ENCODE peak calls at places on chromosomes 6 and 20, in five cellular contexts. K, F, T, L and Z are unnamed samples.
A peak's percentile ranks its signal among the peaks of the same experiment; 100 is the strongest.

GRCh38 chr20:63440366-63440955 is 32.0 kb downstream of the KCNQ2 start:
- DNase-seq in L (no peak), T (no peak), K (no peak), F (no peak), Z (no peak)

GRCh38 chr6:95081949-95082348 is 495.4 kb upstream of the MANEA start:
- DNase-seq in T (no peak), K (no peak), L (no peak), F (no peak), Z (no peak)

GRCh38 chr20:18679020-18679419 is 91.2 kb downstream of the DTD1 start:
- DNase-seq in F (peak; percentile 39), K (no peak), L (no peak), T (peak; percentile 16), Z (no peak)

GRCh38 chr6:38154731-38155130 is 335.2 kb downstream of the ZFAND3 start:
- DNase-seq in T (no peak), K (no peak), L (no peak), F (no peak), Z (no peak)

GRCh38 chr20:61387204-61387958 is 135.3 kb downstream of the CDH4 start:
- DNase-seq in T (peak; percentile 12), F (peak; percentile 41), L (no peak), K (no peak), Z (no peak)

GRCh38 chr6:52566853-52567279 is 10.0 kb downstream of the TRAM2 start:
- DNase-seq in T (peak; percentile 83), L (no peak), F (peak; percentile 99), K (no peak), Z (no peak)

GRCh38 chr6:157571269-157571668 is 190.3 kb downstream of the ZDHHC14 start:
- DNase-seq in F (no peak), T (no peak), K (no peak), L (no peak), Z (no peak)

GRCh38 chr6:127938701-127939100 is 37.8 kb upstream of the THEMIS start:
- DNase-seq in L (no peak), F (peak; percentile 64), T (peak; percentile 32), K (no peak), Z (no peak)

GRCh38 chr6:56842602-56843475 is 112.1 kb upstream of the BEND6 start:
- DNase-seq in L (peak; percentile 60), F (peak; percentile 60), K (no peak), T (peak; percentile 34), Z (peak; percentile 37)

GRCh38 chr6:26157150-26157837 is 70.1 kb downstream of the HFE start:
- DNase-seq in T (no peak), L (peak; percentile 80), K (no peak), F (peak; percentile 64), Z (peak; percentile 77)

GRCh38 chr20:17543531-17543961 is 12.4 kb upstream of the BFSP1 start:
- DNase-seq in F (peak; percentile 86), T (no peak), K (no peak), L (no peak), Z (no peak)

GRCh38 chr20:44717986-44718385 is 2.8 kb downstream of the CCN5 start:
- DNase-seq in K (no peak), L (peak; percentile 25), F (no peak), T (peak; percentile 55), Z (no peak)

GRCh38 chr20:47456952-47457724 is 44.5 kb upstream of the NCOA3 start:
- DNase-seq in T (peak; percentile 94), L (no peak), F (peak; percentile 72), K (no peak), Z (no peak)

GRCh38 chr6:25005010-25005409 is 69.2 kb upstream of the RIPOR2 start:
- DNase-seq in L (no peak), K (no peak), T (no peak), F (no peak), Z (no peak)

GRCh38 chr6:156009656-156010055 is 554.0 kb upstream of the NOX3 start:
- DNase-seq in F (peak; percentile 58), L (no peak), T (no peak), K (no peak), Z (no peak)

GRCh38 chr6:30518505-30518850 is 29.2 kb downstream of the HLA-E start:
- DNase-seq in L (no peak), F (no peak), T (no peak), K (no peak), Z (no peak)

GRCh38 chr6:89454300-89454699 is 21.3 kb downstream of the ANKRD6 start:
- DNase-seq in L (no peak), T (no peak), K (no peak), F (no peak), Z (no peak)

GRCh38 chr6:42532038-42532669 is 31.7 kb upstream of the UBR2 start:
- DNase-seq in T (peak; percentile 77), K (no peak), L (no peak), F (peak; percentile 73), Z (no peak)

GRCh38 chr6:32127717-32128592 is at the start of gene ATF6B:
- DNase-seq in F (peak; percentile 100), L (peak; percentile 95), T (peak; percentile 99), K (peak; percentile 98), Z (peak; percentile 98)
- TF ChIP-seq POLR2A in F (peak; percentile 55), L (peak; percentile 68), T (peak; percentile 33), K (peak; percentile 59), Z (peak; percentile 83)

GRCh38 chr6:160031442-160031841 is 62.6 kb downstream of the IGF2R start:
- DNase-seq in T (no peak), F (peak; percentile 63), K (no peak), L (no peak), Z (no peak)
- H3K4me1 ChIP-seq in T (no peaks in the 10 kb centered on the region), F (peaks cover 8% of the 10 kb centered on the region), K (no peaks in the 10 kb centered on the region), L (peaks cover 4% of the 10 kb centered on the region), Z (no peaks in the 10 kb centered on the region)

GRCh38 chr20:59458645-59459044 is 145.7 kb upstream of the PHACTR3 start:
- DNase-seq in L (no peak), F (no peak), K (no peak), T (no peak), Z (no peak)
- TF ChIP-seq POLR2A in L (no peak), F (no peak), K (no peak), T (no peak), Z (no peak)

DNA sequence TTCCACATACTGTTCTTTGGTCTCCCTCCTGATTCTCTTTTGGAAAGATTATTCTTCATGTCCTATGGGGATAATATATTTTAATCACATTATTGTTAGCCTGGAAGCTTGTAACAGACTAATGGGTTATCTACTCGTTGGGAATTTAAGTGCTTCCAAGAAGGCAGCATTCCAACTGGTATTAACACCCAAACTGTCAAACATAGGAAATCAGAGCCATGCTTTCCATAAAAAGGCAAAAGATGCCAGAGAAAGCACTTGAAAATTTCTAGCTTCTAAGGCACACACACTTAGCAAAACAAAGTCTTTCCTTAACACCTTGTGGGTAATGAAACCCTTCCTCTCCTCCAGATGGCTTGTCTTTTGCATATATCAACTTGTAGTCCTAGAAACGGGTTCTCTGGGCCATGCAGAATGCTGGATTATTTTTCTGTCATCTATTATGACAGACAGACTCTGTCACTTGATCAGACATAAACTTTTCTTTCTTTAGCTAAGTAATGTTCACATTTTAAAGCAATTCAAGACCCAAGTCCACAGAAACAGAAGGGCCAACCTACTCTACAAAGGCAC is 41.5 kb downstream of the B4GALT5 start:
- DNase-seq in T (no peak), L (no peak), F (no peak), K (no peak), Z (no peak)
- H3K4me1 ChIP-seq in T (peaks cover 94% of the 10 kb centered on the region), L (peaks cover 15% of the 10 kb centered on the region), F (peaks cover 8% of the 10 kb centered on the region), K (peaks cover 7% of the 10 kb centered on the region), Z (peaks cover 62% of the 10 kb centered on the region)

GRCh38 chr6:104909140-104909525 is 47.8 kb upstream of the LIN28B start:
- DNase-seq in F (no peak), T (no peak), L (no peak), K (no peak), Z (no peak)
- TF ChIP-seq POLR2A in F (no peak), T (no peak), L (no peak), K (no peak), Z (no peak)

GRCh38 chr20:24877652-24878051 is 71.4 kb upstream of the CST7 start:
- DNase-seq in F (no peak), L (no peak), T (no peak), K (no peak), Z (no peak)

GRCh38 chr20:24875078-24875477 is 74.0 kb upstream of the CST7 start:
- DNase-seq in L (no peak), F (no peak), T (no peak), K (no peak), Z (no peak)

GRCh38 chr20:24878657-24879056 is 70.4 kb upstream of the CST7 start:
- DNase-seq in F (no peak), K (no peak), L (no peak), T (no peak), Z (no peak)

DNA sequence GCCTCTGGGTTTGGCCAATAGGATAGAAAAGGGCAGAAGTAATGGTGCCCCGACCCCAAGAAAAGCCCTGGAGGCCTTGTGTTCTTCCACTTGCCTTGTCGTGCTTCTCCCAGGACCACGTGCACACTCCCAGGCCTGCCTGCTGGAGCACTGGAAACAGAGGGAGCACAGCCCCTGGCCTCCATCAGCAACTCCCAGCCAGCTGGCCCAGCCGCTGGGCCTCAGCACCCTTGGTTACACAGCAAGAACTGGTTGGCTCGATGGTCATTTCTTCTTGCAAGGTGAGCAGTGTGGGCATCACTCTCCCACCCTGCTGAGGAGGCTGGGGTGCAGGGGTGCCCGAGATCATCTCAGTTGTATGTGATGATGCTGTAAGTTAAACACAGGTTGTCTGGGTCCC is 69.2 kb upstream of the CST7 start:
- DNase-seq in K (no peak), T (no peak), F (no peak), L (no peak), Z (no peak)
- H3K4me1 ChIP-seq in K (no peaks in the 10 kb centered on the region), T (no peaks in the 10 kb centered on the region), F (no peaks in the 10 kb centered on the region), L (no peaks in the 10 kb centered on the region), Z (no peaks in the 10 kb centered on the region)

GRCh38 chr20:23636182-23636907 is 1.4 kb downstream of the CST3 start:
- DNase-seq in L (peak; percentile 36), K (no peak), F (no peak), T (no peak), Z (no peak)
- TF ChIP-seq POLR2A in L (no peak), K (no peak), F (no peak), T (no peak), Z (no peak)

GRCh38 chr20:1892122-1892385 is 3.2 kb upstream of the SIRPA start:
- DNase-seq in K (no peak), L (no peak), T (no peak), F (no peak), Z (no peak)
- H3K4me1 ChIP-seq in K (peaks cover 7% of the 10 kb centered on the region), L (no peaks in the 10 kb centered on the region), T (peaks cover 31% of the 10 kb centered on the region), F (peaks cover 17% of the 10 kb centered on the region), Z (peaks cover 20% of the 10 kb centered on the region)

GRCh38 chr20:10672579-10673127 is 1.1 kb downstream of the JAG1 start:
- DNase-seq in T (no peak), F (peak; percentile 67), K (no peak), L (peak; percentile 69), Z (peak; percentile 75)
- TF ChIP-seq POLR2A in T (no peak), F (no peak), K (peak; percentile 45), L (no peak), Z (peak; percentile 42)